ENCODE peak calls at places on chromosomes 5 and 9, in ten cellular contexts. A, S, U, Q, N, X, P, T, V and B are unnamed samples.

GRCh38 chr9:136014928-136015633 is 53.9 kb upstream of the UBAC1 start:
- DNase-seq in A (no peak), S (no peak), U (no peak), Q (peak), N (peak), X (no peak), P (no peak), T (peak), V (no peak), B (no peak)

GRCh38 chr9:14749738-14750137 is 27.2 kb upstream of the CER1 start:
- DNase-seq in A (no peak), S (no peak), U (no peak), Q (no peak), N (no peak), X (no peak), P (no peak), T (no peak), V (no peak), B (no peak)

GRCh38 chr5:112136773-112137172 is 282.3 kb downstream of the EPB41L4A start:
- DNase-seq in A (no peak), S (peak), U (no peak), Q (no peak), N (no peak), X (no peak), P (no peak), T (no peak), V (no peak), B (no peak)

GRCh38 chr9:35718726-35719511 is 13.1 kb downstream of the TLN1 start:
- DNase-seq in A (no peak), S (no peak), U (no peak), Q (no peak), N (no peak), X (no peak), P (no peak), T (no peak), V (no peak), B (no peak)

GRCh38 chr5:139287890-139288635 is 5.5 kb upstream of the MATR3 start:
- DNase-seq in A (no peak), S (no peak), U (no peak), Q (no peak), N (no peak), X (no peak), P (no peak), T (no peak), V (no peak), B (peak)

GRCh38 chr5:32223972-32224608 is 50.0 kb upstream of the GOLPH3 start:
- DNase-seq in A (peak), S (no peak), U (peak), Q (no peak), N (no peak), X (no peak), P (peak), T (no peak), V (peak), B (no peak)

GRCh38 chr5:120146787-120147186 is 317.3 kb upstream of the PRR16 start:
- DNase-seq in A (no peak), S (no peak), U (no peak), Q (no peak), N (no peak), X (no peak), P (peak), T (no peak), V (no peak), B (no peak)

GRCh38 chr9:132001550-132001949 is 78.1 kb downstream of the MED27 start:
- DNase-seq in A (no peak), S (no peak), U (no peak), Q (no peak), N (no peak), X (no peak), P (peak), T (no peak), V (no peak), B (no peak)

GRCh38 chr9:99105152-99106043 is 485 bp downstream of the TGFBR1 start:
- DNase-seq in A (peak), S (peak), U (peak), Q (peak), N (peak), X (peak), P (peak), T (peak), V (peak), B (peak)

GRCh38 chr9:134592819-134593200 is 48.8 kb upstream of the COL5A1 start:
- DNase-seq in A (no peak), S (no peak), U (no peak), Q (no peak), N (no peak), X (no peak), P (no peak), T (no peak), V (no peak), B (no peak)

GRCh38 chr5:124278636-124279035 is 467.8 kb downstream of the ZNF608 start:
- DNase-seq in A (no peak), S (no peak), U (no peak), Q (no peak), N (no peak), X (no peak), P (no peak), T (no peak), V (no peak), B (no peak)

GRCh38 chr5:104937591-104937990 is 1375.0 kb upstream of the NUDT12 start:
- DNase-seq in A (no peak), S (no peak), U (no peak), Q (no peak), N (no peak), X (no peak), P (no peak), T (no peak), V (no peak), B (no peak)

GRCh38 chr9:116232425-116233159 is 79.0 kb downstream of the PAPPA start:
- DNase-seq in A (peak), S (no peak), U (peak), Q (no peak), N (no peak), X (no peak), P (peak), T (no peak), V (peak), B (no peak)

GRCh38 chr9:84002344-84002743 is 21.7 kb downstream of the RMI1 start:
- DNase-seq in A (no peak), S (peak), U (peak), Q (no peak), N (no peak), X (no peak), P (peak), T (no peak), V (no peak), B (peak)

GRCh38 chr9:77546391-77546790 is 101.7 kb downstream of the GNA14 start:
- DNase-seq in A (no peak), S (no peak), U (peak), Q (no peak), N (no peak), X (no peak), P (peak), T (no peak), V (no peak), B (no peak)

GRCh38 chr5:81779125-81779934 is 28.4 kb upstream of the SSBP2 start:
- DNase-seq in A (peak), S (peak), U (no peak), Q (peak), N (peak), X (no peak), P (peak), T (peak), V (no peak), B (peak)

GRCh38 chr5:149765932-149766331 is 35.8 kb downstream of the PPARGC1B start:
- DNase-seq in A (no peak), S (no peak), U (no peak), Q (no peak), N (no peak), X (no peak), P (no peak), T (no peak), V (no peak), B (peak)

GRCh38 chr5:158810615-158811014 is 289.1 kb downstream of the EBF1 start:
- DNase-seq in A (no peak), S (no peak), U (no peak), Q (no peak), N (no peak), X (no peak), P (no peak), T (no peak), V (no peak), B (no peak)

GRCh38 chr5:96943829-96944228 is 7.9 kb downstream of the LNPEP start:
- DNase-seq in A (no peak), S (no peak), U (no peak), Q (no peak), N (no peak), X (no peak), P (peak), T (no peak), V (no peak), B (no peak)

GRCh38 chr5:161846731-161847130 is 1.2 kb upstream of the GABRA1 start:
- DNase-seq in A (peak), S (no peak), U (peak), Q (no peak), N (no peak), X (no peak), P (peak), T (no peak), V (no peak), B (no peak)

GRCh38 chr9:96025995-96026572 is 150.6 kb downstream of the ERCC6L2 start:
- DNase-seq in A (no peak), S (no peak), U (no peak), Q (no peak), N (no peak), X (no peak), P (no peak), T (peak), V (no peak), B (no peak)

GRCh38 chr9:4417578-4418325 is 72.5 kb upstream of the SLC1A1 start:
- DNase-seq in A (no peak), S (no peak), U (peak), Q (no peak), N (no peak), X (no peak), P (peak), T (no peak), V (no peak), B (no peak)

GRCh38 chr9:6910032-6910431 is 152.3 kb downstream of the KDM4C start:
- DNase-seq in A (no peak), S (no peak), U (no peak), Q (no peak), N (no peak), X (no peak), P (no peak), T (no peak), V (peak), B (no peak)

GRCh38 chr5:53334431-53334941 is 145.9 kb upstream of the FST start:
- DNase-seq in A (no peak), S (no peak), U (peak), Q (no peak), N (no peak), X (no peak), P (peak), T (no peak), V (no peak), B (no peak)

GRCh38 chr5:134177197-134178171 is 734 bp upstream of the SKP1 start:
- DNase-seq in A (peak), S (no peak), U (peak), Q (no peak), N (peak), X (no peak), P (peak), T (peak), V (peak), B (peak)

GRCh38 chr5:14268236-14268701 is 125.1 kb downstream of the TRIO start:
- DNase-seq in A (no peak), S (no peak), U (peak), Q (no peak), N (peak), X (no peak), P (peak), T (no peak), V (peak), B (no peak)

GRCh38 chr9:109317311-109317978 is 3.4 kb downstream of the EPB41L4B start:
- DNase-seq in A (peak), S (no peak), U (no peak), Q (no peak), N (no peak), X (no peak), P (no peak), T (no peak), V (no peak), B (peak)

GRCh38 chr9:12133416-12133815 is 559.8 kb upstream of the TYRP1 start:
- DNase-seq in A (no peak), S (no peak), U (no peak), Q (no peak), N (no peak), X (no peak), P (no peak), T (no peak), V (no peak), B (no peak)

GRCh38 chr9:70421272-70422180 is 7.1 kb upstream of the KLF9 start:
- DNase-seq in A (peak), S (no peak), U (peak), Q (no peak), N (no peak), X (no peak), P (peak), T (no peak), V (no peak), B (peak)

GRCh38 chr5:174273325-174273724 is 227.8 kb downstream of the NSG2 start:
- DNase-seq in A (no peak), S (no peak), U (no peak), Q (no peak), N (no peak), X (no peak), P (no peak), T (no peak), V (no peak), B (no peak)

GRCh38 chr5:180194410-180195345 is 14.3 kb downstream of the RASGEF1C start:
- DNase-seq in A (peak), S (no peak), U (no peak), Q (no peak), N (no peak), X (no peak), P (no peak), T (no peak), V (no peak), B (no peak)

GRCh38 chr5:110321117-110321516 is 405.4 kb downstream of the TMEM232 start:
- DNase-seq in A (no peak), S (no peak), U (peak), Q (no peak), N (no peak), X (no peak), P (peak), T (no peak), V (no peak), B (no peak)

GRCh38 chr9:101462558-101462957 is 27.0 kb upstream of the ALDOB start:
- DNase-seq in A (no peak), S (no peak), U (peak), Q (no peak), N (no peak), X (no peak), P (peak), T (no peak), V (no peak), B (no peak)

GRCh38 chr5:56900858-56901578 is 8.4 kb upstream of the SETD9 start:
- DNase-seq in A (no peak), S (peak), U (peak), Q (no peak), N (no peak), X (no peak), P (peak), T (no peak), V (peak), B (peak)

GRCh38 chr5:89869346-89869745 is 540.2 kb downstream of the CETN3 start:
- DNase-seq in A (no peak), S (no peak), U (no peak), Q (no peak), N (no peak), X (no peak), P (no peak), T (no peak), V (no peak), B (no peak)

GRCh38 chr9:68802525-68803015 is 97.5 kb downstream of the PIP5K1B start:
- DNase-seq in A (no peak), S (no peak), U (no peak), Q (no peak), N (no peak), X (no peak), P (no peak), T (no peak), V (no peak), B (peak)

GRCh38 chr9:124420991-124421543 is 5.8 kb upstream of the PSMB7 start:
- DNase-seq in A (no peak), S (no peak), U (no peak), Q (no peak), N (no peak), X (no peak), P (no peak), T (no peak), V (no peak), B (no peak)

GRCh38 chr9:124426361-124426760 is 11.1 kb upstream of the PSMB7 start:
- DNase-seq in A (no peak), S (no peak), U (no peak), Q (no peak), N (no peak), X (no peak), P (no peak), T (no peak), V (no peak), B (no peak)

GRCh38 chr9:124423155-124423554 is 7.9 kb upstream of the PSMB7 start:
- DNase-seq in A (no peak), S (no peak), U (no peak), Q (no peak), N (no peak), X (no peak), P (no peak), T (no peak), V (no peak), B (no peak)

GRCh38 chr9:124419832-124420489 is 4.7 kb upstream of the PSMB7 start:
- DNase-seq in A (no peak), S (no peak), U (no peak), Q (no peak), N (no peak), X (no peak), P (no peak), T (no peak), V (no peak), B (no peak)

DNA sequence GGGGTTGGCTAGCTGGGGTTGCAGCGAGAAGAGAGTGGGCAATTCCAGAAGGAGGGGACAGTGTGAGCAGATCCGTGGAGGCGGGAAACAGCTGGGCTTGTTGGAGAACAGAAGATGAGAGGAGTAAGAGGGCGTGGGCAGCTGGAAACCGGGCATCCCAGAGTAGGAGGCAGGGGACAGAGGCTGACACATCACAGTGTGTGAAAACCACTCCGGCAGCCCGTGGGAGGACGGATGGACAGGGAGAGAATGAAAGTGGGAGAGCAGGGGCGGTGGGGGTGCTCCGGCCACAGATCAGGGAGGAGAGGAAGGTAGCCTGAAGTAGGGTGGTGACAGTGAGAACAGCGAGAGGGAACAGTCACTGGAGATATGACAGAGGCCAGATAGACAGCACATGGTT is 8.3 kb upstream of the PSMB7 start:
- DNase-seq in A (no peak), S (no peak), U (no peak), Q (no peak), N (no peak), X (no peak), P (no peak), T (no peak), V (no peak), B (no peak)
- H3K4me3 ChIP-seq in A (no peak), S (no peak), U (no peak), Q (no peak), N (no peak), X (no peak), P (no peak), T (no peak), V (no peak), B (no peak)

DNA sequence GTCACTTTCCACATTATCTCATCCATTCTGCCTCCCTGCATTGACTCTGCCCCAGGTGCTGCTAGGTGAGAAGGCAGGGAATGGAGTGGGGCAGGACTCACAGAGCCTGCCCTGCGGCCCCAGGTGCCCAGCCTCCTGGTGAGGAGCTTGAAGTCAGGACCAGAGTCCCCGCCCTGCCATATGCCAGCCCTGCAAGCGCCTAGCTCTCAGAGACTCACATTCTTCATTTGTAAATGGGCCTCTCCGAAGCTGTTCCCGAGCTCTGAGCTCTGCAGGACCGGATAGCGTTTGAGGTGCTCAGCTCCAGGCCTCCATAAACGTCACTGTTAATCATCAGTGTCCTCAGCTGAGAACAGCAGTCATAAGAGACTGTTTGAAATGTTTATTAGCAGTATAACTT is 75.1 kb upstream of the STXBP1 start:
- DNase-seq in A (no peak), S (no peak), U (no peak), Q (no peak), N (no peak), X (no peak), P (peak), T (no peak), V (no peak), B (peak)
- H3K27ac ChIP-seq in A (no peak), S (no peak), U (peak), Q (peak), N (no peak), X (peak), P (peak), T (peak), V (no peak), B (no peak)

DNA sequence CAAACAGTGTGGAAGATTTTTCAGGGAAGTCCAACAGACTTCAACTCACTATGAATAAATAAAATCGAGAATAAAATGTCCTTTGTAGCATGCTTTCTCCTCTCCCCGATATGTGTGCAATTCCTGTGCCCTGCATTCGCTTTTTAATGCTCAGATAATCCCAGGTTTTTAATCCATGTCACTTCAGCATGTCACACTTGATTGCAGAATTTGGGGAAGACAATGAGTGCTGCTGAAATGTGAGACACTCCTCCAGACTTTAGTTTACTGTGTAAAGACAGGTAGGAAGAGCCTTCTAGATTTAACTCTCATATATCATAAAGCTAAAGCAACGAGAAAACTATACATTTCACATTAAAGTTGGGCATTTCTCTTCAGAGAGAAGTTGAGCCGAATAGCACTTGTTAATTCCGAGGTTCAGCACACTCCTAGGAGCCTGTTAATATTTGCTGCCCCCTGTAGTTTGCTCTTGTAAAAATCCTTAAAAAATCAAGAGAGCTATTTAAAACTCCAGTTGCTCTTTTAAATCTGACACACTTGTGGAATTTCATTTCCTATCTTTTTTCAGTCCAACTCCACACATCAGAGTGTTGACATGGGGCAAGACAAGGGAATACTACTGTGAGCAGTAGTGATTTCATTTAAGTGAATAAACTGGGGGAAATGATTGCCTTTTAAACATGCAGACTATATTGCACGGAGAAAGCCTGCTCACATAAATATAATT is 1096.1 kb upstream of the DMAC1 start:
- DNase-seq in A (no peak), S (peak), U (peak), Q (no peak), N (no peak), X (no peak), P (peak), T (no peak), V (peak), B (peak)
- H3K4me3 ChIP-seq in A (no peak), S (no peak), U (no peak), Q (peak), N (no peak), X (no peak), P (no peak), T (no peak), V (no peak), B (no peak)

GRCh38 chr5:170151105-170151831 is 45.6 kb downstream of the FOXI1 start:
- DNase-seq in A (peak), S (no peak), U (peak), Q (peak), N (no peak), X (peak), P (peak), T (peak), V (peak), B (no peak)

GRCh38 chr5:170148430-170149205 is 42.9 kb downstream of the FOXI1 start:
- DNase-seq in A (no peak), S (no peak), U (no peak), Q (no peak), N (no peak), X (no peak), P (no peak), T (no peak), V (no peak), B (no peak)

GRCh38 chr5:170149206-170149515 is 43.5 kb downstream of the FOXI1 start:
- DNase-seq in A (no peak), S (no peak), U (no peak), Q (no peak), N (no peak), X (no peak), P (no peak), T (no peak), V (no peak), B (no peak)

GRCh38 chr5:170147051-170147785 is 41.5 kb downstream of the FOXI1 start:
- DNase-seq in A (no peak), S (no peak), U (no peak), Q (no peak), N (no peak), X (no peak), P (no peak), T (no peak), V (no peak), B (no peak)

DNA sequence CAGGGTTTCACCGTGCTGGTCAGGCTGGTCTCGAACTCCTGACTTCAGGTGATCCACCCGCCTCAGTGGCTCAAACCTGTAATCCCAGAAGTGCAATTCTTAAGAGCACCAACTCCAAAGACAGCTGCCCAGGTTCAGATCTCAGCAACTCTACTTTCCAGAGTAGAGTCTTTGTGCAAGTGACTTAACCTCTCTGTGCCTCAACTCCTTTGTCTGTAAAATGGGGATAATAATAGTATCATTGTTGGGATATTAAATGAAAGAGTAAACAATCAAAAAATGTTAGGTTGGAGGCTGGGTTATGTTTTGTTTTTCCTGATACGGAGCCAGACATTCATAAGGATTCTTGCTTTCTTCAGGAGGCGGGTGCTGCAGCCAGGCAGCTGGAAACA is 45.0 kb downstream of the FOXI1 start:
- DNase-seq in A (no peak), S (no peak), U (no peak), Q (no peak), N (no peak), X (no peak), P (no peak), T (no peak), V (no peak), B (no peak)
- H3K27ac ChIP-seq in A (peak), S (no peak), U (no peak), Q (peak), N (no peak), X (peak), P (no peak), T (no peak), V (peak), B (no peak)